ENCODE peak calls at places on chromosome 9, in ten cellular contexts. K is NT2/D1; J is activated T-cell treated with anti-CD3 and anti-CD28 coated beads, Interleukin-2, amount 50 U/mL, for 24 hours; A is foreskin fibroblast; U is AG04449; W is Right ventricle myocardium superior; N is HEK293T; L is right lobe of liver; G is T follicular helper cell; C is A172. F is an unnamed sample.
A peak's percentile ranks its signal among the peaks of the same experiment; 100 is the strongest.

GRCh38 chr9:33791117-33791516 is 4.2 kb upstream of the PRSS3 start:
- DNase-seq in L (no peak), C (peak; percentile 56), N (no peak), G (no peak), K (no peak), J (no peak), W (no peak), A (peak; percentile 72), U (no peak), F (no peak)

GRCh38 chr9:112188884-112189283 is 13.8 kb upstream of the SUSD1 start:
- DNase-seq in K (no peak), U (no peak), G (no peak), L (no peak), N (no peak), C (no peak), A (no peak), J (no peak), W (no peak), F (no peak)

GRCh38 chr9:105299190-105299854 is 54.9 kb downstream of the SLC44A1 start:
- DNase-seq in G (no peak), U (peak; percentile 87), A (peak; percentile 96), L (no peak), N (no peak), K (no peak), W (no peak), J (no peak), C (peak; percentile 98), F (no peak)

GRCh38 chr9:134606951-134607733 is 34.5 kb upstream of the COL5A1 start:
- DNase-seq in L (no peak), A (no peak), U (no peak), K (peak; percentile 35), N (no peak), C (peak; percentile 55), G (no peak), W (no peak), J (peak; percentile 25), F (peak; percentile 27)

GRCh38 chr9:135478858-135479468 is 619 bp upstream of the PPP1R26 start:
- DNase-seq in L (peak; percentile 40), A (no peak), N (peak; percentile 40), C (no peak), W (no peak), J (no peak), G (no peak), K (no peak), U (no peak), F (peak; percentile 69)

GRCh38 chr9:113956901-113957777 is 81.0 kb downstream of the ZNF618 start:
- DNase-seq in A (no peak), U (no peak), G (no peak), N (no peak), W (no peak), J (no peak), K (no peak), C (peak; percentile 10), L (no peak), F (no peak)

GRCh38 chr9:13689925-13690324 is 410.4 kb upstream of the MPDZ start:
- DNase-seq in G (no peak), C (no peak), A (no peak), L (no peak), K (no peak), J (no peak), N (no peak), U (no peak), W (no peak), F (no peak)

GRCh38 chr9:27176971-27177370 is 67.9 kb downstream of the TEK start:
- DNase-seq in J (no peak), U (no peak), A (no peak), L (no peak), K (no peak), N (no peak), C (no peak), G (no peak), W (no peak), F (no peak)

GRCh38 chr9:34866614-34867013 is 91.5 kb upstream of the PHF24 start:
- DNase-seq in L (no peak), G (no peak), J (no peak), W (no peak), U (no peak), N (no peak), K (no peak), C (no peak), A (no peak), F (no peak)

GRCh38 chr9:131045300-131046092 is 36.5 kb downstream of the LAMC3 start:
- DNase-seq in C (no peak), J (peak; percentile 48), A (no peak), G (no peak), K (no peak), W (no peak), L (no peak), U (no peak), N (no peak), F (peak; percentile 41)

GRCh38 chr9:83706703-83707517 is 848 bp downstream of the UBQLN1 start:
- DNase-seq in G (peak; percentile 43), L (peak; percentile 50), N (peak; percentile 59), U (no peak), A (no peak), W (peak; percentile 54), C (peak; percentile 24), K (peak; percentile 59), J (peak; percentile 79), F (peak; percentile 49)

GRCh38 chr9:125544988-125545651 is 161.9 kb downstream of the MAPKAP1 start:
- DNase-seq in A (peak; percentile 73), U (no peak), L (no peak), G (no peak), C (no peak), W (no peak), J (no peak), K (no peak), N (no peak), F (no peak)

GRCh38 chr9:93064392-93065124 is 6.1 kb downstream of the SUSD3 start:
- DNase-seq in J (peak; percentile 85), W (no peak), N (no peak), L (no peak), U (no peak), K (no peak), C (peak; percentile 63), A (no peak), G (peak; percentile 83), F (no peak)

GRCh38 chr9:113903514-113904077 is 27.5 kb downstream of the ZNF618 start:
- DNase-seq in J (no peak), C (no peak), U (no peak), G (no peak), A (no peak), L (no peak), W (no peak), K (no peak), N (no peak), F (no peak)

GRCh38 chr9:127550751-127551150 is 61.3 kb upstream of the STXBP1 start:
- DNase-seq in N (no peak), U (no peak), J (no peak), W (no peak), A (no peak), L (no peak), C (no peak), G (no peak), K (no peak), F (no peak)

GRCh38 chr9:114098660-114099522 is at the start of gene KIF12:
- DNase-seq in W (no peak), C (no peak), L (peak; percentile 89), K (peak; percentile 63), J (peak; percentile 44), N (peak; percentile 91), A (no peak), G (no peak), U (no peak), F (peak; percentile 46)

GRCh38 chr9:136196465-136197371 is 8.2 kb downstream of the LHX3 start:
- DNase-seq in W (no peak), U (no peak), A (no peak), J (no peak), N (no peak), G (no peak), C (no peak), L (no peak), K (no peak), F (no peak)

GRCh38 chr9:110588296-110588695 is 8.8 kb upstream of the SVEP1 start:
- DNase-seq in L (no peak), W (no peak), G (no peak), C (no peak), J (no peak), U (no peak), A (peak; percentile 34), K (no peak), N (no peak), F (no peak)

GRCh38 chr9:32431940-32432555 is 47.6 kb downstream of the ACO1 start:
- DNase-seq in C (no peak), N (peak; percentile 47), J (peak; percentile 42), K (no peak), U (no peak), L (no peak), W (no peak), A (peak; percentile 34), G (peak; percentile 7), F (peak; percentile 47)

GRCh38 chr9:134689320-134690181 is 47.9 kb downstream of the COL5A1 start:
- DNase-seq in U (no peak), A (peak; percentile 61), K (no peak), C (peak; percentile 69), W (peak; percentile 85), L (peak; percentile 62), J (peak; percentile 37), G (no peak), N (peak; percentile 84), F (peak; percentile 74)

GRCh38 chr9:117075636-117076035 is 339.2 kb downstream of the ASTN2 start:
- DNase-seq in N (no peak), W (no peak), U (no peak), C (no peak), K (no peak), G (no peak), L (no peak), A (no peak), J (no peak), F (no peak)

GRCh38 chr9:101028346-101029299 is at the start of gene PLPPR1:
- DNase-seq in G (no peak), A (no peak), C (no peak), N (peak; percentile 79), W (peak; percentile 41), U (no peak), L (peak; percentile 90), J (no peak), K (peak; percentile 51), F (peak; percentile 78)

GRCh38 chr9:5529683-5530221 is 19.4 kb downstream of the PDCD1LG2 start:
- DNase-seq in W (no peak), C (peak; percentile 36), J (no peak), K (no peak), L (no peak), G (no peak), A (no peak), U (no peak), N (no peak), F (no peak)